ENCODE peak calls at places on chromosome 14, in eight cellular contexts. X is neural progenitor cell; Z is esophagus squamous epithelium; A is fibroblast of mammary gland; Y is GM20000; U is lower leg skin; T is CD8-positive, alpha-beta T cell; N is RWPE2. V is an unnamed sample.

GRCh38 chr14:54567634-54568561 is 970 bp downstream of the SAMD4A start:
- DNase-seq in X (peak), Z (no peak), A (peak), Y (peak), U (peak), T (peak), N (peak), V (peak)

GRCh38 chr14:102803139-102803538 is 25.9 kb downstream of the TRAF3 start:
- DNase-seq in X (no peak), Z (no peak), A (no peak), Y (no peak), U (no peak), T (no peak), N (no peak), V (no peak)

GRCh38 chr14:75282166-75282547 is 3.5 kb downstream of the FOS start:
- DNase-seq in X (no peak), Z (no peak), A (no peak), Y (no peak), U (no peak), T (peak), N (no peak), V (no peak)

GRCh38 chr14:26330982-26331381 is 266.9 kb downstream of the NOVA1 start:
- DNase-seq in X (no peak), Z (no peak), A (no peak), Y (no peak), U (no peak), T (no peak), N (no peak), V (no peak)

GRCh38 chr14:58815046-58815701 is 177.4 kb downstream of the DACT1 start:
- DNase-seq in X (no peak), Z (no peak), A (peak), Y (no peak), U (no peak), T (no peak), N (no peak), V (no peak)

GRCh38 chr14:36083317-36083716 is 93.2 kb downstream of the PTCSC3 start:
- DNase-seq in X (no peak), Z (no peak), A (no peak), Y (no peak), U (no peak), T (no peak), N (no peak), V (no peak)

GRCh38 chr14:100222219-100223093 is 16.5 kb upstream of the YY1 start:
- DNase-seq in X (peak), Z (no peak), A (no peak), Y (no peak), U (no peak), T (no peak), N (no peak), V (no peak)

GRCh38 chr14:51481643-51482042 is 170.1 kb upstream of the FRMD6 start:
- DNase-seq in X (no peak), Z (no peak), A (no peak), Y (no peak), U (no peak), T (no peak), N (no peak), V (no peak)

GRCh38 chr14:70188292-70188607 is 501 bp downstream of the SLC8A3 start:
- DNase-seq in X (peak), Z (no peak), A (no peak), Y (peak), U (no peak), T (no peak), N (no peak), V (peak)

GRCh38 chr14:84864582-84865271 is 665.2 kb upstream of the FLRT2 start:
- DNase-seq in X (peak), Z (no peak), A (no peak), Y (no peak), U (no peak), T (no peak), N (no peak), V (no peak)

GRCh38 chr14:91778217-91778616 is 46.3 kb upstream of the CATSPERB start:
- DNase-seq in X (peak), Z (no peak), A (peak), Y (no peak), U (no peak), T (no peak), N (no peak), V (no peak)

GRCh38 chr14:38553586-38553985 is 297.7 kb upstream of the CLEC14A start:
- DNase-seq in X (no peak), Z (no peak), A (peak), Y (no peak), U (no peak), T (no peak), N (no peak), V (no peak)

GRCh38 chr14:105478624-105479305 is 4.1 kb downstream of the CRIP2 start:
- DNase-seq in X (peak), Z (no peak), A (no peak), Y (no peak), U (no peak), T (no peak), N (no peak), V (no peak)

GRCh38 chr14:66233571-66233970 is 252.6 kb upstream of the CCDC196 start:
- DNase-seq in X (no peak), Z (no peak), A (no peak), Y (no peak), U (no peak), T (no peak), N (no peak), V (no peak)

GRCh38 chr14:56300495-56300894 is 182.3 kb downstream of the PELI2 start:
- DNase-seq in X (no peak), Z (no peak), A (peak), Y (no peak), U (no peak), T (no peak), N (no peak), V (no peak)

GRCh38 chr14:62914025-62914424 is 131.2 kb downstream of the KCNH5 start:
- DNase-seq in X (no peak), Z (no peak), A (peak), Y (no peak), U (no peak), T (no peak), N (no peak), V (no peak)

GRCh38 chr14:50335989-50336391 is 23.9 kb downstream of the DMAC2L start:
- DNase-seq in X (peak), Z (no peak), A (peak), Y (peak), U (no peak), T (no peak), N (no peak), V (no peak)

GRCh38 chr14:51914310-51914709 is 53.9 kb downstream of the GNG2 start:
- DNase-seq in X (no peak), Z (no peak), A (no peak), Y (no peak), U (no peak), T (no peak), N (no peak), V (no peak)

GRCh38 chr14:76836029-76836630 is 9.9 kb downstream of the LRRC74A start:
- DNase-seq in X (no peak), Z (no peak), A (no peak), Y (no peak), U (no peak), T (no peak), N (no peak), V (no peak)

GRCh38 chr14:69879175-69880047 is at the start of gene SMOC1:
- DNase-seq in X (peak), Z (no peak), A (peak), Y (peak), U (no peak), T (no peak), N (no peak), V (no peak)

GRCh38 chr14:60514378-60515243 is 5.7 kb downstream of the SIX6 start:
- DNase-seq in X (peak), Z (no peak), A (no peak), Y (peak), U (no peak), T (no peak), N (no peak), V (no peak)

GRCh38 chr14:36805116-36805515 is 143.5 kb downstream of the PAX9 start:
- DNase-seq in X (peak), Z (no peak), A (peak), Y (no peak), U (no peak), T (no peak), N (no peak), V (no peak)

GRCh38 chr14:90332271-90332584 is 487 bp upstream of the NRDE2 start:
- DNase-seq in X (no peak), Z (no peak), A (no peak), Y (no peak), U (no peak), T (no peak), N (no peak), V (no peak)

GRCh38 chr14:102923201-102923919 is 897 bp downstream of the AMN start:
- DNase-seq in X (peak), Z (no peak), A (no peak), Y (no peak), U (no peak), T (no peak), N (no peak), V (no peak)

GRCh38 chr14:101182476-101182875 is 279.0 kb upstream of the RTL1 start:
- DNase-seq in X (no peak), Z (no peak), A (no peak), Y (no peak), U (no peak), T (no peak), N (peak), V (no peak)

DNA sequence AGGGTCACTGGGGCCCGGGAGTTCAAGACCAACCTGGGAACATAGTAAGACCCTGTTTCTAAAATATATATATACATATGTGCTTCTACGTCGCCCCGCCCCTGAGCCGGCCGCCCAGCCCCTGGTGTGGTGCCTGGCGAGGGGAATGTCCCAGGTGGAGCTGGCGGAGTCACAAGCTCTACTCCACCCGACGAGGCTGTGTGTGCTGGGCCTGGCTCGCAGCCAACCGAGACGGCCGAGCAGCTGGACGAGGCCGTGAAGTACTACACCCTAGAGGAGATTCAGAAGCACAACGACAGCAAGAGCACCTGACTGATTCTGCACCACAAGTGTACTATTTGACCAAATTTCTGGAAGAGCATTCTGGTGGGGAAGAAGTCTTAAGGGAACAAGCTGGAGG is 22.1 kb upstream of the ITPK1 start:
- DNase-seq in X (peak), Z (no peak), A (no peak), Y (no peak), U (no peak), T (no peak), N (no peak), V (no peak)
- TF ChIP-seq CTCF in X (no peak), Z (no peak), A (no peak), Y (no peak), U (no peak), T (no peak), N (peak), V (no peak)

GRCh38 chr14:32244404-32244803 is 41.3 kb upstream of the RNU6-8 start:
- DNase-seq in X (no peak), Z (no peak), A (no peak), Y (peak), U (no peak), T (no peak), N (no peak), V (no peak)
- TF ChIP-seq CTCF in X (peak), Z (no peak), A (peak), Y (no peak), U (no peak), T (no peak), N (peak), V (no peak)

DNA sequence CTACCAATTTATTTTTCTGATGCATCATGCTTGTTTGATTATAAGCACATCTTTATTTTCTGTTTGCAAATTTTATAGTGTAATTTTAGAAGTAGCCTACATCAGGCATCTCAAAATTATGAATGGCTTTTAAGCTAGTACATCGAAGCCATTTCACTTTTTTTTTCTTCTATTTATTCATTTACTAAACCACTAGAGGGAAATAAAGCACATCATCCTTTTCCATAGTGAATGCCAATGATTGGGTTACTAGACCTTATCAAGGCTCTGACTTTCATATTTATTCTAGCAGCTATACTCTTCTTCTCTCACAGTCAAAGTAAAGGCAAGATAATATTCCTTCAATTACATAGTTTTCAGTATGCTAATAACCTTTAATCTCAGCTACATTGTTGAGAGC is 736.4 kb upstream of the LRFN5 start:
- DNase-seq in X (no peak), Z (no peak), A (no peak), Y (no peak), U (no peak), T (no peak), N (no peak), V (no peak)
- TF ChIP-seq CTCF in X (no peak), Z (no peak), A (no peak), Y (no peak), U (no peak), T (no peak), N (peak), V (no peak)

GRCh38 chr14:22905627-22906026 is 13.3 kb downstream of the RBM23 start:
- DNase-seq in X (no peak), Z (no peak), A (no peak), Y (no peak), U (no peak), T (no peak), N (no peak), V (no peak)
- TF ChIP-seq CTCF in X (no peak), Z (no peak), A (no peak), Y (no peak), U (no peak), T (no peak), N (no peak), V (no peak)

DNA sequence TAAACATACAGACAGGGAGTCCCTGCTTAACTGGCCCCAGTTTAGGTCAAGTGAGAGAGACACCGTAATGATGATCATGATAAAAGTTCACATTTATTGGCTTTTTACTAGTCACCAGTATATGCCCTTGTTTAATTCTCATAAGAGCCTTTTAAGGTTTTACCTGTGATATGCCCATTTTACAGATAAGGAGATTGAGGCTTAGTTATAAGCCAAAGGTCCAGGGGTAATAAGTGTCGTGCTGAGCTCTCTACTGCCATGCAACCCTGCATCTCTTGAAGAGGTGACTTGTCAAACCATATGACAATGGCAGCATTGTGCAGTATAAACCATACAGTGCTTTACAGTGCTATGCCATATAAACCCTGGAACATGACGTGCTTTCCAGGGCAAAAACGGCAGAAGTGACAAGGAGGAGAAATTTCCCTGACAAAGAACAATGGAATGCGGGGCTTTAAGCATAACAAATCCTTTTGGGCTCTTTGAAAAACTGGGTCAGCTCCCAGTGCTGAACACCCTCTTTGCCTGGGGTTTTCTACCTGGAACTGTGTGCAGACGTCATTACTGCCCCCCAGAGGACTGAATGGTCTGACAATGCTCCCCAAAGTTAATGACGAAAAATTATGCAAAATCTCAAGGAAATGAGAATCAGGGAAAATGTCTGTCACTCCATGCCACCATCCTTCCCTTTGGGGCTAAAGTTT is 59.7 kb upstream of the C14orf132 start:
- DNase-seq in X (peak), Z (no peak), A (no peak), Y (no peak), U (no peak), T (no peak), N (no peak), V (no peak)
- TF ChIP-seq CTCF in X (peak), Z (no peak), A (peak), Y (no peak), U (no peak), T (no peak), N (no peak), V (no peak)

V was measured in activated B cell treated with CpG ODN at 0.5 μM for 24 hours.